ENCODE peak calls at places on chromosomes 16 and 17, in five cellular contexts. P, H, E, R and S are unnamed samples.

GRCh38 chr16:21963887-21964286 is 10.7 kb downstream of the UQCRC2 start:
- DNase-seq in P (no peak), H (no peak), E (no peak), R (no peak), S (no peak)

GRCh38 chr17:35543856-35544255 is 6.4 kb upstream of the SLFN12L start:
- DNase-seq in P (no peak), H (no peak), E (no peak), R (no peak), S (peak)

GRCh38 chr17:7523033-7523432 is 25.8 kb upstream of the TNFSF12 start:
- DNase-seq in P (peak), H (peak), E (peak), R (no peak), S (no peak)

GRCh38 chr17:76678330-76678729 is 32.4 kb downstream of the MXRA7 start:
- DNase-seq in P (peak), H (no peak), E (no peak), R (no peak), S (no peak)

GRCh38 chr17:35569405-35569804 is 8.8 kb upstream of the SLFN14 start:
- DNase-seq in P (no peak), H (no peak), E (no peak), R (no peak), S (no peak)

GRCh38 chr17:56699186-56699895 is 105.8 kb downstream of the NOG start:
- DNase-seq in P (no peak), H (no peak), E (no peak), R (peak), S (peak)

GRCh38 chr17:36152639-36153120 is 23.8 kb downstream of the TBC1D3B start:
- DNase-seq in P (no peak), H (no peak), E (no peak), R (peak), S (no peak)

GRCh38 chr17:55327225-55328088 is 62.7 kb downstream of the HLF start:
- DNase-seq in P (no peak), H (no peak), E (no peak), R (no peak), S (peak)

GRCh38 chr16:50535506-50536257 is 12.5 kb upstream of the NKD1 start:
- DNase-seq in P (no peak), H (no peak), E (no peak), R (no peak), S (no peak)

GRCh38 chr16:8905168-8905762 is 23.1 kb downstream of the LITAFD start:
- DNase-seq in P (peak), H (peak), E (no peak), R (no peak), S (peak)

GRCh38 chr17:17353625-17354484 is 50.7 kb downstream of the NT5M start:
- DNase-seq in P (no peak), H (no peak), E (no peak), R (no peak), S (no peak)

GRCh38 chr17:57995076-57995956 is 7.3 kb upstream of the VEZF1 start:
- DNase-seq in P (peak), H (peak), E (peak), R (no peak), S (peak)

GRCh38 chr17:64262422-64263260 is at the start of gene TEX2:
- DNase-seq in P (peak), H (peak), E (peak), R (no peak), S (peak)

GRCh38 chr17:5557485-5557884 is 26.8 kb downstream of the NLRP1 start:
- DNase-seq in P (no peak), H (no peak), E (no peak), R (no peak), S (no peak)

GRCh38 chr17:69908599-69909368 is 166.2 kb upstream of the KCNJ16 start:
- DNase-seq in P (no peak), H (no peak), E (no peak), R (no peak), S (no peak)

GRCh38 chr17:75524971-75525805 is at the start of gene LLGL2:
- DNase-seq in P (peak), H (peak), E (peak), R (no peak), S (peak)